ENCODE peak calls at places on chromosomes 12 and 14, in eight cellular contexts. K is stimulated activated naive B cell treated with anti-CD40 and anti-IgM and Interleukin-4, amounts not matched to agents 10 μg/mL and 1 μg/mL and 100 μg/mL, for 72 hours; C is stimulated activated CD4-positive, alpha-beta T cell treated with anti-CD3 and anti-CD28 coated beads, Interleukin-1b, Interleukin-23, amount 100 ng/mL, for 48 hours; V is HS-5; O is glutamatergic neuron; Y is central memory CD4-positive, alpha-beta T cell; D is germinal center; A is mesothelial cell of epicardium. J is an unnamed sample.
A peak's percentile ranks its signal among the peaks of the same experiment; 100 is the strongest.

GRCh38 chr14:74401504-74402241 is 24.3 kb downstream of the SYNDIG1L start:
- DNase-seq in K (peak; percentile 74), C (peak; percentile 59), V (no peak), O (peak; percentile 53), Y (peak; percentile 50), D (peak; percentile 89), A (no peak), J (peak; percentile 87)

GRCh38 chr14:92644166-92644565 is 104.3 kb downstream of the LGMN start:
- DNase-seq in K (no peak), C (no peak), V (peak; percentile 85), O (no peak), Y (no peak), D (no peak), A (no peak), J (peak; percentile 10)

GRCh38 chr12:11717533-11717961 is 68.1 kb downstream of the ETV6 start:
- DNase-seq in K (no peak), C (no peak), V (no peak), O (no peak), Y (no peak), D (no peak), A (no peak), J (peak; percentile 40)

GRCh38 chr12:82650627-82651337 is 35.9 kb upstream of the TMTC2 start:
- DNase-seq in K (no peak), C (no peak), V (peak; percentile 49), O (no peak), Y (peak; percentile 7), D (no peak), A (no peak), J (peak; percentile 34)

GRCh38 chr14:78173266-78174001 is 3.3 kb downstream of the NRXN3 start:
- DNase-seq in K (no peak), C (no peak), V (no peak), O (no peak), Y (no peak), D (no peak), A (no peak), J (no peak)

GRCh38 chr14:54116972-54117371 is 160.3 kb upstream of the BMP4 start:
- DNase-seq in K (no peak), C (no peak), V (no peak), O (no peak), Y (no peak), D (no peak), A (no peak), J (no peak)

GRCh38 chr14:84533181-84533580 is 996.8 kb upstream of the FLRT2 start:
- DNase-seq in K (no peak), C (no peak), V (no peak), O (no peak), Y (no peak), D (no peak), A (no peak), J (no peak)

GRCh38 chr12:106147956-106148355 is 9.2 kb upstream of the NUAK1 start:
- DNase-seq in K (no peak), C (no peak), V (no peak), O (no peak), Y (no peak), D (no peak), A (no peak), J (no peak)

GRCh38 chr14:91586451-91586850 is 76.3 kb upstream of the PPP4R3A start:
- DNase-seq in K (no peak), C (no peak), V (no peak), O (no peak), Y (no peak), D (no peak), A (no peak), J (no peak)

GRCh38 chr12:67940780-67941243 is 48.4 kb upstream of the IFNG-AS1 start:
- DNase-seq in K (no peak), C (no peak), V (no peak), O (no peak), Y (no peak), D (no peak), A (no peak), J (no peak)

GRCh38 chr12:51630256-51630880 is 39.3 kb downstream of the SCN8A start:
- DNase-seq in K (no peak), C (no peak), V (no peak), O (no peak), Y (no peak), D (no peak), A (no peak), J (no peak)

GRCh38 chr12:29970501-29970900 is 186.8 kb upstream of the TMTC1 start:
- DNase-seq in K (no peak), C (no peak), V (no peak), O (no peak), Y (no peak), D (no peak), A (no peak), J (no peak)

GRCh38 chr14:100072783-100073346 is 7.6 kb downstream of the EVL start:
- DNase-seq in K (peak; percentile 88), C (peak; percentile 62), V (no peak), O (no peak), Y (peak; percentile 66), D (peak; percentile 57), A (no peak), J (peak; percentile 57)

GRCh38 chr12:66156654-66157053 is 13.1 kb downstream of the TMBIM4 start:
- DNase-seq in K (no peak), C (no peak), V (no peak), O (no peak), Y (no peak), D (no peak), A (no peak), J (no peak)

GRCh38 chr12:88725592-88726143 is 145.4 kb upstream of the KITLG start:
- DNase-seq in K (no peak), C (no peak), V (no peak), O (no peak), Y (no peak), D (no peak), A (no peak), J (no peak)

GRCh38 chr12:30047499-30048262 is 263.9 kb upstream of the TMTC1 start:
- DNase-seq in K (no peak), C (no peak), V (peak; percentile 35), O (no peak), Y (no peak), D (no peak), A (no peak), J (no peak)

GRCh38 chr12:51401900-51402299 is 10.7 kb upstream of the GALNT6 start:
- DNase-seq in K (no peak), C (no peak), V (no peak), O (no peak), Y (no peak), D (no peak), A (no peak), J (no peak)

GRCh38 chr14:60933920-60934655 is 46.8 kb downstream of the TRMT5 start:
- DNase-seq in K (no peak), C (no peak), V (no peak), O (no peak), Y (no peak), D (no peak), A (no peak), J (no peak)

GRCh38 chr12:67786086-67786485 is 137.5 kb downstream of the DYRK2 start:
- DNase-seq in K (no peak), C (no peak), V (no peak), O (no peak), Y (no peak), D (no peak), A (no peak), J (no peak)

GRCh38 chr12:49288922-49289555 is 5.9 kb upstream of the PRPH start:
- DNase-seq in K (no peak), C (no peak), V (no peak), O (no peak), Y (no peak), D (no peak), A (no peak), J (no peak)

GRCh38 chr14:60067911-60068310 is 23.8 kb upstream of the PCNX4 start:
- DNase-seq in K (no peak), C (no peak), V (no peak), O (no peak), Y (no peak), D (no peak), A (no peak), J (no peak)

J was measured in GM13976.